ENCODE peak calls at places on chromosome 2, in four cellular contexts. One of them, this sample, is unnamed.

GRCh38 chr2:236090027-236090382 is 78.2 kb downstream of the GBX2 start:
- DNase-seq in ecto neural progenitor cell: no peak
- DNase-seq in omental fat pad: no peak
- DNase-seq in SIG-M5: no peak
- DNase-seq in this sample: no peak

GRCh38 chr2:165522746-165523145 is 53.2 kb downstream of the CSRNP3 start:
- DNase-seq in ecto neural progenitor cell: no peak
- DNase-seq in omental fat pad: no peak
- DNase-seq in SIG-M5: no peak
- DNase-seq in this sample: no peak

GRCh38 chr2:100822587-100823248 is 2.8 kb downstream of the NPAS2 start:
- DNase-seq in ecto neural progenitor cell: no peak
- DNase-seq in omental fat pad: no peak
- DNase-seq in SIG-M5: no peak
- DNase-seq in this sample: peak

GRCh38 chr2:239775623-239776440 is 249.3 kb downstream of the NDUFA10 start:
- DNase-seq in ecto neural progenitor cell: no peak
- DNase-seq in omental fat pad: no peak
- DNase-seq in SIG-M5: no peak
- DNase-seq in this sample: no peak

GRCh38 chr2:172065086-172065485 is 20.2 kb upstream of the DLX1 start:
- DNase-seq in ecto neural progenitor cell: no peak
- DNase-seq in omental fat pad: no peak
- DNase-seq in SIG-M5: no peak
- DNase-seq in this sample: peak

GRCh38 chr2:8575011-8575750 is 106.7 kb upstream of the ID2 start:
- DNase-seq in ecto neural progenitor cell: peak
- DNase-seq in omental fat pad: peak
- DNase-seq in SIG-M5: no peak
- DNase-seq in this sample: no peak

GRCh38 chr2:110955546-110955945 is 165.2 kb upstream of the BCL2L11 start:
- DNase-seq in ecto neural progenitor cell: no peak
- DNase-seq in omental fat pad: no peak
- DNase-seq in SIG-M5: no peak
- DNase-seq in this sample: no peak

GRCh38 chr2:99636432-99637034 is 146.7 kb upstream of the REV1 start:
- DNase-seq in ecto neural progenitor cell: no peak
- DNase-seq in omental fat pad: no peak
- DNase-seq in SIG-M5: no peak
- DNase-seq in this sample: no peak

GRCh38 chr2:69495008-69495407 is 57.8 kb upstream of the NFU1 start:
- DNase-seq in ecto neural progenitor cell: no peak
- DNase-seq in omental fat pad: no peak
- DNase-seq in SIG-M5: no peak
- DNase-seq in this sample: no peak

GRCh38 chr2:172639823-172640222 is 83.9 kb downstream of the PDK1 start:
- DNase-seq in ecto neural progenitor cell: no peak
- DNase-seq in omental fat pad: no peak
- DNase-seq in SIG-M5: no peak
- DNase-seq in this sample: peak

GRCh38 chr2:240060977-240061591 is 7.8 kb upstream of the OR6B3 start:
- DNase-seq in ecto neural progenitor cell: no peak
- DNase-seq in omental fat pad: no peak
- DNase-seq in SIG-M5: no peak
- DNase-seq in this sample: peak

GRCh38 chr2:238389985-238390682 is 36.6 kb upstream of the ASB1 start:
- DNase-seq in ecto neural progenitor cell: no peak
- DNase-seq in omental fat pad: no peak
- DNase-seq in SIG-M5: no peak
- DNase-seq in this sample: no peak

GRCh38 chr2:149129433-149129832 is 90.9 kb downstream of the LYPD6B start:
- DNase-seq in ecto neural progenitor cell: no peak
- DNase-seq in omental fat pad: no peak
- DNase-seq in SIG-M5: no peak
- DNase-seq in this sample: peak

GRCh38 chr2:216519154-216519762 is 20.6 kb downstream of the RPL37A start:
- DNase-seq in ecto neural progenitor cell: peak
- DNase-seq in omental fat pad: peak
- DNase-seq in SIG-M5: no peak
- DNase-seq in this sample: peak

GRCh38 chr2:235206980-235207579 is 255.3 kb downstream of the SH3BP4 start:
- DNase-seq in ecto neural progenitor cell: peak
- DNase-seq in omental fat pad: no peak
- DNase-seq in SIG-M5: no peak
- DNase-seq in this sample: no peak

GRCh38 chr2:100409461-100409860 is 8.0 kb downstream of the CHST10 start:
- DNase-seq in ecto neural progenitor cell: no peak
- DNase-seq in omental fat pad: no peak
- DNase-seq in SIG-M5: no peak
- DNase-seq in this sample: no peak

GRCh38 chr2:149738771-149739170 is 151.2 kb upstream of the MMADHC start:
- DNase-seq in ecto neural progenitor cell: no peak
- DNase-seq in omental fat pad: no peak
- DNase-seq in SIG-M5: no peak
- DNase-seq in this sample: peak

GRCh38 chr2:72211777-72212515 is 64.3 kb upstream of the CYP26B1 start:
- DNase-seq in ecto neural progenitor cell: no peak
- DNase-seq in omental fat pad: no peak
- DNase-seq in SIG-M5: no peak
- DNase-seq in this sample: no peak